ENCODE peak calls at places on chromosomes 11 and 22, in seven cellular contexts. V, K, Y, D, M, N and Z are unnamed samples.

GRCh38 chr22:23302171-23303002 is 122.1 kb downstream of the BCR start:
- DNase-seq in V (peak), K (no peak), Y (no peak), D (no peak), M (peak), N (no peak), Z (no peak)

GRCh38 chr22:40044870-40045834 is 50.4 kb downstream of the FAM83F start:
- DNase-seq in V (peak), K (no peak), Y (peak), D (no peak), M (peak), N (peak), Z (no peak)

GRCh38 chr22:42446151-42446550 is 13.9 kb upstream of the NFAM1 start:
- DNase-seq in V (no peak), K (no peak), Y (no peak), D (no peak), M (no peak), N (no peak), Z (no peak)

GRCh38 chr11:60763692-60764369 is 7.2 kb downstream of the MS4A15 start:
- DNase-seq in V (no peak), K (no peak), Y (no peak), D (no peak), M (no peak), N (no peak), Z (no peak)

GRCh38 chr11:127454856-127455255 is 454.3 kb upstream of the KIRREL3 start:
- DNase-seq in V (no peak), K (no peak), Y (no peak), D (no peak), M (no peak), N (no peak), Z (no peak)

GRCh38 chr11:75527938-75528845 is 2.5 kb upstream of the GDPD5 start:
- DNase-seq in V (no peak), K (no peak), Y (no peak), D (no peak), M (no peak), N (no peak), Z (no peak)

GRCh38 chr11:102410382-102410784 is 42.2 kb downstream of the TMEM123 start:
- DNase-seq in V (no peak), K (no peak), Y (peak), D (no peak), M (no peak), N (no peak), Z (peak)

GRCh38 chr11:82356316-82356715 is 377.3 kb downstream of the FAM181B start:
- DNase-seq in V (no peak), K (no peak), Y (no peak), D (no peak), M (no peak), N (no peak), Z (no peak)

GRCh38 chr11:31711137-31711536 is 100.0 kb downstream of the PAX6 start:
- DNase-seq in V (no peak), K (no peak), Y (no peak), D (no peak), M (no peak), N (no peak), Z (no peak)

GRCh38 chr11:110095554-110095953 is 2.4 kb downstream of the ZC3H12C start:
- DNase-seq in V (no peak), K (no peak), Y (no peak), D (no peak), M (no peak), N (no peak), Z (no peak)

GRCh38 chr11:76606102-76606793 is 64.3 kb downstream of the LRRC32 start:
- DNase-seq in V (no peak), K (no peak), Y (no peak), D (peak), M (peak), N (no peak), Z (no peak)

GRCh38 chr11:8338138-8338537 is 74.5 kb upstream of the LMO1 start:
- DNase-seq in V (no peak), K (no peak), Y (peak), D (no peak), M (peak), N (peak), Z (no peak)

GRCh38 chr22:32788884-32789624 is 12.5 kb upstream of the TIMP3 start:
- DNase-seq in V (no peak), K (no peak), Y (peak), D (no peak), M (no peak), N (no peak), Z (no peak)

GRCh38 chr22:23527971-23528740 is 51.9 kb downstream of the IGLL1 start:
- DNase-seq in V (peak), K (no peak), Y (no peak), D (no peak), M (no peak), N (no peak), Z (no peak)

GRCh38 chr22:42645938-42646568 is 3.1 kb downstream of the CYB5R3 start:
- DNase-seq in V (peak), K (no peak), Y (no peak), D (no peak), M (no peak), N (no peak), Z (no peak)

GRCh38 chr11:77590194-77590591 is 440 bp downstream of the AQP11 start:
- DNase-seq in V (peak), K (peak), Y (peak), D (peak), M (no peak), N (peak), Z (no peak)

GRCh38 chr22:42265321-42265720 is 5.1 kb downstream of the TCF20 start:
- DNase-seq in V (no peak), K (no peak), Y (no peak), D (no peak), M (no peak), N (no peak), Z (no peak)

GRCh38 chr11:28529540-28530410 is 421.6 kb downstream of the METTL15 start:
- DNase-seq in V (no peak), K (no peak), Y (peak), D (peak), M (no peak), N (no peak), Z (peak)

GRCh38 chr11:128757886-128758612 is 64.2 kb downstream of the FLI1 start:
- DNase-seq in V (no peak), K (no peak), Y (no peak), D (no peak), M (no peak), N (no peak), Z (no peak)

GRCh38 chr11:117459121-117459978 is 131.7 kb downstream of the CEP164 start:
- DNase-seq in V (no peak), K (no peak), Y (no peak), D (no peak), M (no peak), N (no peak), Z (no peak)

GRCh38 chr22:20130319-20130718 is 1.3 kb upstream of the ZDHHC8 start:
- DNase-seq in V (no peak), K (no peak), Y (no peak), D (no peak), M (no peak), N (no peak), Z (no peak)

GRCh38 chr11:88522624-88523361 is 185.3 kb upstream of the CTSC start:
- DNase-seq in V (no peak), K (no peak), Y (no peak), D (no peak), M (no peak), N (no peak), Z (no peak)

GRCh38 chr11:34502949-34503348 is 10.6 kb downstream of the ELF5 start:
- DNase-seq in V (no peak), K (no peak), Y (no peak), D (no peak), M (no peak), N (no peak), Z (no peak)

GRCh38 chr22:37848587-37849088 is 581 bp upstream of the EIF3L start:
- DNase-seq in V (no peak), K (no peak), Y (peak), D (no peak), M (no peak), N (no peak), Z (no peak)

GRCh38 chr22:46262449-46263207 is 515 bp downstream of the PKDREJ start:
- DNase-seq in V (peak), K (no peak), Y (peak), D (peak), M (peak), N (no peak), Z (no peak)

GRCh38 chr22:38290347-38290746 is 17.5 kb upstream of the TMEM184B start:
- DNase-seq in V (no peak), K (no peak), Y (no peak), D (no peak), M (no peak), N (no peak), Z (no peak)

GRCh38 chr11:81224396-81224795 is 1509.3 kb downstream of the FAM181B start:
- DNase-seq in V (no peak), K (no peak), Y (no peak), D (no peak), M (no peak), N (no peak), Z (no peak)

GRCh38 chr11:108890482-108891092 is 225.7 kb downstream of the DDX10 start:
- DNase-seq in V (no peak), K (no peak), Y (peak), D (no peak), M (no peak), N (no peak), Z (no peak)

GRCh38 chr11:114059984-114060401 is 482 bp downstream of the ZBTB16 start:
- DNase-seq in V (peak), K (no peak), Y (peak), D (no peak), M (no peak), N (no peak), Z (no peak)

GRCh38 chr22:23289851-23290724 is 109.8 kb downstream of the BCR start:
- DNase-seq in V (no peak), K (peak), Y (peak), D (peak), M (no peak), N (peak), Z (no peak)

GRCh38 chr11:104060004-104060403 is 23.6 kb downstream of the DDI1 start:
- DNase-seq in V (no peak), K (no peak), Y (peak), D (no peak), M (no peak), N (no peak), Z (no peak)

GRCh38 chr11:79440451-79441158 is at the start of gene TENM4:
- DNase-seq in V (peak), K (no peak), Y (peak), D (peak), M (peak), N (no peak), Z (peak)

GRCh38 chr11:120151536-120151935 is 13.6 kb upstream of the TRIM29 start:
- DNase-seq in V (no peak), K (no peak), Y (no peak), D (no peak), M (no peak), N (no peak), Z (no peak)

GRCh38 chr11:46353706-46354105 is 6.4 kb downstream of the DGKZ start:
- DNase-seq in V (no peak), K (no peak), Y (no peak), D (no peak), M (no peak), N (no peak), Z (no peak)

GRCh38 chr11:38818720-38819119 is 2220.7 kb upstream of the RAG2 start:
- DNase-seq in V (no peak), K (no peak), Y (no peak), D (no peak), M (no peak), N (no peak), Z (no peak)

GRCh38 chr11:61769169-61769920 is 16.9 kb downstream of the MYRF start:
- DNase-seq in V (no peak), K (no peak), Y (peak), D (no peak), M (no peak), N (peak), Z (peak)

GRCh38 chr22:37426532-37427127 is 649 bp downstream of the ELFN2 start:
- DNase-seq in V (no peak), K (no peak), Y (no peak), D (no peak), M (no peak), N (no peak), Z (no peak)

GRCh38 chr11:12706531-12707499 is 32.6 kb downstream of the TEAD1 start:
- DNase-seq in V (peak), K (no peak), Y (peak), D (peak), M (peak), N (no peak), Z (no peak)

GRCh38 chr11:60657880-60658279 is 41.5 kb upstream of the MS4A8 start:
- DNase-seq in V (no peak), K (no peak), Y (no peak), D (no peak), M (no peak), N (no peak), Z (no peak)

DNA sequence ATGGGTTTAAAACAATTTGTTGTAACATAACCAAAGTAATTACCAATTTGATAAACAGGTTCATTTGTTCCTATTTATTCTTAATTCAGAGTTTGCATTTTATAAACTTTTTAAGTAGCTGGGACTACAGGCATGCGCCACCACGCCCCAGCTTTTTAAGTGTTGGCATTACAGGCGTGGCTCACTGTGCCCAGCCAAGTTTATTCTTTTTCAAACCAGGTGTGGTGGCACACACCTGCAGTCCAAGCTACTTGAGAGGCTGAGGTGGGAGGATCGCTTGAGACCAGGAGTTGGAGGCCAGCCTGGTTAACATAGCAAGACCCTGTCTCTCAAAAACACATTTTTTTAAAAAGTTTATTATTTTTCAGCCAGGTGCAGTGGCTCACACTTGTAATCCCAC is 19.1 kb downstream of the PPFIA1 start:
- DNase-seq in V (no peak), K (no peak), Y (no peak), D (no peak), M (no peak), N (no peak), Z (no peak)
- H3K4me3 ChIP-seq in V (no peak), K (no peak), Y (no peak), D (no peak), M (no peak), N (no peak), Z (no peak)

DNA sequence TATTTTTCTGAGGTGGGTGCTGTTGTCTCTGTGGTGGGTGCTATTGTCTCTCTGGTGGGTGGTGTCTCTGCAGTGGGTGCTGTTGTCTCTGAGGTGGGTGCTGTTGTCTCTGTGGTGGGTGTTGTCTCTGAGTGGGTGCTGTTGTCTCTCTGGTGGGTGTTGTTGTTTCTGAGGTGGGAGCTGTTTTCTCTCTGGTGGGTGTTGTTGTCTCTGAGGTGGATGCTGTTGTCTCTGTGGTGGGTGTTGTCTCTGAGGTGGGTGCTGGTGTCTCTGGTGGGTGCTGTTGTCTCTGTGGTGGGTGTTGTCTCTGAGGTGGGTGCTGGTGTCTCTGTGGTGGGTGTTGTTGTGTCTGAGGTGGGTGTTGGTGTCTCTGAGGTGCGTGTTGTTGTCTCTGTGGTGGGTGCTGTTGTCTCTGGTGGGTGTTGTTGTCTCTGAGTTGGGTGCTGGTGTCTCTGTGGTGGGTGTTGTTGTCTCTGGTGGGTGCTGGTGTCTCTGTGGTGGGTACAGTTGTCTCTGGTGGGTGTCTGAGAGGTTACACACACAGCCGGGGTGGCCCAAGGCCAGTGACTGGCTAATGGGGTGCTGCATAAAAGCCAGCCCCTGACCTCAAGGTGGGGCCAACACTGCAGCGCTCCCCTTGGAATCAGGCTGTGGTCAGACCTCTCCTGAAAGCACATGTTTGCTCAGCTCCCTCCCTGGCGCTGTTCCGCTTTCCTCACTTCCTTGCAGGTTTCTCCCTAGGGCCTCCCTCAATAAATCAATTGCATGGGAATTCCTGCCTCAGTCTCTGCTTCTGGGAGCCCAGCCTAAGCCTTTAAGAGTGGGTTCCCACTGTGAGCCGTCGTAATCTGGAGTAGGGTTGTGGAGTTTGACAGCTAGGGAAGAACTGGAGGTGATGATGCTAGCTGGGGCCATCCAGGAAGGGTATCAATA is 31.0 kb upstream of the XBP1 start:
- DNase-seq in V (no peak), K (no peak), Y (no peak), D (no peak), M (no peak), N (no peak), Z (no peak)
- TF ChIP-seq CTCF in V (no peak), K (no peak), Y (no peak), D (no peak), M (no peak), N (no peak), Z (no peak)

GRCh38 chr11:70155386-70155785 is 47.7 kb upstream of the FADD start:
- DNase-seq in V (no peak), K (no peak), Y (peak), D (no peak), M (no peak), N (no peak), Z (no peak)
- H3K27ac ChIP-seq in V (no peak), K (no peak), Y (no peak), D (no peak), M (no peak), N (no peak), Z (no peak)

DNA sequence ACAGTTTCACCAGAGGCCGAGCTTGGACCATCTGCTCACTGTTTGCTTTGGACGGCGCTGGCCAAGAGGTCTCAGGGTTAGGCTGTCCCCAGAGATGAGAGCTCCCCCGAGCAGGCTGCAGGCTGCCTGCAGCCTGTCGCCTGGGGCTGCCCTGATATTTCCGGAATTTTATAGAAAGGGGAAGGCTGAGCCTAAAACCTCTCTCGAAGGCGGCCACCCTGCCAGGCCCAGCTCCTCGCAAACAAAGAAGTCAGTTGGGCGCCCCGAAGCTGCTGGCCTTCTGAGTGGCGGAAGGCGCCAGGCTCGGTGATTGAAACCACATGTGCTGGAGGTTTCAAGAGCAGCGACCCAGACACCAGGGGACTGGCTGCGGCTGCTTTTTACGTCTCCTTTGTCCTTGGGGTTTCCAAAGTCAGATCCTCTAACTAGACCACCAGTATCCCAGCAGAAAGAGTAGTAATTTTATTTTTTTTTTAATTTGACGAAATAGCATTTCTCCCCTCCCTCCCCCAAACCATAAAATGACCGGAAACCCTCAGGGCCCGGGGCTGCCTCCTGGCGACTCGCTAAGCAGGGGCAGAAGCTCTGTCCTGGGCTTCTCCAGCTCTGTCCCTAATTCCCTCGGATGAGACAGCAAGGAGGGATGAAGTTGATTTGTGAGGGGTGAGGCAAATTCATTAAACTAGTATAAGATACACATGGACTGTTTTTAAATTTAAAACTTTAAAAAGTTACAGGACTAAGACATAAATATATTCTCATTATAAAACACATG is 57.4 kb downstream of the CLMP start:
- DNase-seq in V (peak), K (no peak), Y (peak), D (peak), M (peak), N (no peak), Z (no peak)
- H3K4me3 ChIP-seq in V (no peak), K (no peak), Y (peak), D (peak), M (peak), N (no peak), Z (no peak)

GRCh38 chr11:18709414-18709813 is 10.8 kb downstream of the TMEM86A start:
- DNase-seq in V (no peak), K (no peak), Y (no peak), D (no peak), M (no peak), N (no peak), Z (no peak)

GRCh38 chr11:18710545-18710944 is 12.0 kb downstream of the TMEM86A start:
- DNase-seq in V (no peak), K (no peak), Y (no peak), D (no peak), M (no peak), N (no peak), Z (no peak)

GRCh38 chr11:18714443-18714780 is 11.6 kb downstream of the IGSF22 start:
- DNase-seq in V (no peak), K (no peak), Y (no peak), D (no peak), M (no peak), N (no peak), Z (no peak)

GRCh38 chr11:18715476-18715875 is 10.5 kb downstream of the IGSF22 start:
- DNase-seq in V (no peak), K (no peak), Y (no peak), D (no peak), M (no peak), N (no peak), Z (no peak)

GRCh38 chr11:18713646-18714442 is 12.1 kb downstream of the IGSF22 start:
- DNase-seq in V (no peak), K (no peak), Y (no peak), D (no peak), M (no peak), N (no peak), Z (no peak)
- TF ChIP-seq CTCF in V (no peak), K (no peak), Y (no peak), D (no peak), M (no peak), N (no peak), Z (no peak)